ENCODE peak calls at places on chromosomes 6 and 20, in ten cellular contexts. O, Z, V, S, B, I, W, H, K and A are unnamed samples.

GRCh38 chr6:155880905-155881304 is 425.3 kb upstream of the NOX3 start:
- DNase-seq in O (no peak), Z (no peak), V (no peak), S (no peak), B (no peak), I (no peak), W (no peak), H (no peak), K (no peak), A (no peak)

GRCh38 chr6:101011165-101011564 is 130.0 kb upstream of the ASCC3 start:
- DNase-seq in O (peak), Z (no peak), V (peak), S (no peak), B (no peak), I (no peak), W (no peak), H (peak), K (no peak), A (no peak)

GRCh38 chr6:82396964-82397761 is 33.5 kb downstream of the TPBG start:
- DNase-seq in O (no peak), Z (no peak), V (no peak), S (no peak), B (no peak), I (peak), W (no peak), H (no peak), K (no peak), A (no peak)

GRCh38 chr6:105750089-105750488 is 336.0 kb upstream of the PRDM1 start:
- DNase-seq in O (no peak), Z (no peak), V (no peak), S (no peak), B (no peak), I (no peak), W (no peak), H (no peak), K (no peak), A (no peak)

GRCh38 chr20:51382986-51383821 is 159.3 kb downstream of the NFATC2 start:
- DNase-seq in O (no peak), Z (no peak), V (no peak), S (no peak), B (no peak), I (no peak), W (no peak), H (no peak), K (no peak), A (no peak)

GRCh38 chr6:73560853-73561407 is 40.1 kb upstream of the EEF1A1 start:
- DNase-seq in O (no peak), Z (no peak), V (no peak), S (no peak), B (no peak), I (no peak), W (no peak), H (no peak), K (no peak), A (no peak)

GRCh38 chr6:158072083-158072721 is 90.5 kb downstream of the SYNJ2 start:
- DNase-seq in O (peak), Z (peak), V (peak), S (no peak), B (peak), I (peak), W (peak), H (peak), K (peak), A (peak)

GRCh38 chr20:53911301-53911700 is 159.1 kb downstream of the BCAS1 start:
- DNase-seq in O (no peak), Z (no peak), V (no peak), S (no peak), B (peak), I (no peak), W (no peak), H (no peak), K (no peak), A (no peak)

GRCh38 chr20:2799688-2800589 is 488 bp downstream of the CPXM1 start:
- DNase-seq in O (no peak), Z (no peak), V (no peak), S (no peak), B (no peak), I (no peak), W (no peak), H (no peak), K (no peak), A (no peak)

GRCh38 chr6:47247227-47247797 is 62.4 kb downstream of the TNFRSF21 start:
- DNase-seq in O (no peak), Z (no peak), V (no peak), S (no peak), B (no peak), I (no peak), W (no peak), H (no peak), K (no peak), A (no peak)

GRCh38 chr20:63027425-63028389 is 20.9 kb upstream of the BHLHE23 start:
- DNase-seq in O (no peak), Z (no peak), V (no peak), S (no peak), B (no peak), I (no peak), W (no peak), H (no peak), K (peak), A (no peak)